ENCODE peak calls at places on chromosomes 1 and 21, in four cellular contexts. One of them, this sample, is unnamed. For H3K36me3, the result is how much of the 10 kb centered on the place peaks cover.

GRCh38 chr21:36698160-36699025 is 522 bp upstream of the SIM2 start:
- DNase-seq in ovary: no peak
- DNase-seq in uterus: no peak
- DNase-seq in stomach: peak
- DNase-seq in this sample: no peak

GRCh38 chr1:183841550-183841949 is 36.6 kb downstream of the RGL1 start:
- DNase-seq in uterus: no peak
- DNase-seq in ovary: no peak
- DNase-seq in stomach: no peak
- DNase-seq in this sample: no peak

GRCh38 chr1:20724364-20725188 is 6.8 kb upstream of the KIF17 start:
- DNase-seq in uterus: peak
- DNase-seq in ovary: peak
- DNase-seq in stomach: no peak
- DNase-seq in this sample: peak

GRCh38 chr1:21064057-21064456 is 112.6 kb downstream of the EIF4G3 start:
- DNase-seq in ovary: no peak
- DNase-seq in uterus: no peak
- DNase-seq in stomach: no peak
- DNase-seq in this sample: no peak

GRCh38 chr21:38806942-38807284 is 1.2 kb downstream of the ETS2 start:
- DNase-seq in ovary: no peak
- DNase-seq in uterus: no peak
- DNase-seq in stomach: no peak
- DNase-seq in this sample: no peak

GRCh38 chr1:14740016-14740415 is 141.5 kb downstream of the KAZN start:
- DNase-seq in uterus: no peak
- DNase-seq in ovary: no peak
- DNase-seq in stomach: no peak
- DNase-seq in this sample: no peak

GRCh38 chr21:21051109-21052055 is 53.2 kb downstream of the NCAM2 start:
- DNase-seq in stomach: no peak
- DNase-seq in uterus: no peak
- DNase-seq in ovary: no peak
- DNase-seq in this sample: no peak

GRCh38 chr1:39142394-39143060 is 62.0 kb upstream of the MACF1 start:
- DNase-seq in stomach: peak
- DNase-seq in uterus: no peak
- DNase-seq in ovary: no peak
- DNase-seq in this sample: no peak

GRCh38 chr1:85406887-85407593 is 57.9 kb downstream of the DDAH1 start:
- DNase-seq in stomach: peak
- DNase-seq in uterus: peak
- DNase-seq in ovary: peak
- DNase-seq in this sample: no peak

GRCh38 chr1:227242811-227243682 is 75.2 kb downstream of the CDC42BPA start:
- DNase-seq in ovary: no peak
- DNase-seq in stomach: no peak
- DNase-seq in uterus: no peak
- DNase-seq in this sample: no peak

GRCh38 chr1:34166191-34167090 is 1.4 kb upstream of the CSMD2 start:
- DNase-seq in stomach: no peak
- DNase-seq in ovary: no peak
- DNase-seq in uterus: no peak
- DNase-seq in this sample: no peak

GRCh38 chr1:197761654-197762053 is 13.6 kb downstream of the DENND1B start:
- DNase-seq in stomach: no peak
- DNase-seq in ovary: no peak
- DNase-seq in uterus: no peak
- DNase-seq in this sample: no peak

GRCh38 chr21:45071396-45072165 is 2.8 kb upstream of the ADARB1 start:
- DNase-seq in uterus: no peak
- DNase-seq in ovary: no peak
- DNase-seq in stomach: no peak
- DNase-seq in this sample: no peak

GRCh38 chr1:234972411-234973191 is 156.0 kb downstream of the TOMM20 start:
- DNase-seq in stomach: no peak
- DNase-seq in uterus: peak
- DNase-seq in ovary: no peak
- DNase-seq in this sample: no peak

GRCh38 chr1:59360729-59361128 is 63.8 kb downstream of the FGGY start:
- DNase-seq in ovary: no peak
- DNase-seq in stomach: no peak
- DNase-seq in uterus: no peak
- DNase-seq in this sample: no peak
- H3K36me3 ChIP-seq in ovary: under half
- H3K36me3 ChIP-seq in stomach: under half
- H3K36me3 ChIP-seq in uterus: under half
- H3K36me3 ChIP-seq in this sample: under half

GRCh38 chr1:5821496-5822176 is 170.6 kb downstream of the NPHP4 start:
- DNase-seq in ovary: no peak
- DNase-seq in stomach: no peak
- DNase-seq in uterus: no peak
- DNase-seq in this sample: no peak

GRCh38 chr1:5820026-5820421 is 172.2 kb downstream of the NPHP4 start:
- DNase-seq in ovary: no peak
- DNase-seq in uterus: no peak
- DNase-seq in stomach: no peak
- DNase-seq in this sample: no peak

GRCh38 chr1:5819391-5820025 is 172.7 kb downstream of the NPHP4 start:
- DNase-seq in uterus: no peak
- DNase-seq in ovary: no peak
- DNase-seq in stomach: no peak
- DNase-seq in this sample: no peak

GRCh38 chr1:5815716-5816115 is 176.5 kb downstream of the NPHP4 start:
- DNase-seq in uterus: no peak
- DNase-seq in stomach: no peak
- DNase-seq in ovary: no peak
- DNase-seq in this sample: no peak

GRCh38 chr1:5818755-5819154 is 173.5 kb downstream of the NPHP4 start:
- DNase-seq in ovary: no peak
- DNase-seq in uterus: no peak
- DNase-seq in stomach: no peak
- DNase-seq in this sample: no peak
- H3K27ac ChIP-seq in ovary: no peak
- H3K27ac ChIP-seq in uterus: no peak
- H3K27ac ChIP-seq in stomach: no peak
- H3K27ac ChIP-seq in this sample: no peak

DNA sequence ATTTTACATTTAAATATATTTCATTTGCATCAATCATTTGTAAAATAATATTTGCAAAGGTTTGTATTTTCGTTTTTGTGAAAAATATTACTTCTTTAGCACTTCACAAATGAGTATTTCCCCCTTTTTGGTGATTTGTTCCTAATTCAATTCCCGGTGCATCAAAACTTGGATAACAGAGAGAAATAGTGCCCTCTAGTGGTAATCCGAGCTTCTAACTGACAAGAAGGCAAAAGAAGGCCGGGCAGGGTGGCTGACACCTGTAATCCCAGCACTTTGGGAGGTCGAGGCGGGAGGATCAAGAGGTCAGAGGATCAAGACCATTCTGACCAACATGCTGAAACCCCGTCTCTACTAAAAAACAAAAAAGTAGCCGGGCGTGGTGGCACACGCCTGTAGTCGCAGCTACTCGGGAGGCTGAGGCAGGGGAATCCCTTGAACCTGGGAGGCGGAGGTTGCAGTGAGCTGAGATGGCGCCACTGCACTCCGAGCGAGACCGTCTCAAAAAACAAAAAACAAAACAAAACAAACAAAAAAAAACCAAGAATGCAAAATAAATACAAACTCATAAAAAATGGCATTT is 137.7 kb downstream of the COL11A1 start:
- DNase-seq in ovary: no peak
- DNase-seq in stomach: no peak
- DNase-seq in uterus: no peak
- DNase-seq in this sample: no peak
- H3K36me3 ChIP-seq in ovary: under half
- H3K36me3 ChIP-seq in stomach: under half
- H3K36me3 ChIP-seq in uterus: under half
- H3K36me3 ChIP-seq in this sample: under half

GRCh38 chr1:8562222-8562621 is 244.3 kb downstream of the SLC45A1 start:
- DNase-seq in uterus: no peak
- DNase-seq in ovary: no peak
- DNase-seq in stomach: no peak
- DNase-seq in this sample: no peak

GRCh38 chr1:8563944-8564537 is 246.1 kb downstream of the SLC45A1 start:
- DNase-seq in stomach: no peak
- DNase-seq in ovary: no peak
- DNase-seq in uterus: no peak
- DNase-seq in this sample: no peak

GRCh38 chr1:8560611-8561544 is 243.0 kb downstream of the SLC45A1 start:
- DNase-seq in stomach: no peak
- DNase-seq in ovary: no peak
- DNase-seq in uterus: no peak
- DNase-seq in this sample: no peak

GRCh38 chr1:8565802-8566201 is 247.9 kb downstream of the SLC45A1 start:
- DNase-seq in uterus: no peak
- DNase-seq in stomach: no peak
- DNase-seq in ovary: no peak
- DNase-seq in this sample: no peak

GRCh38 chr1:8562881-8563865 is 245.3 kb downstream of the SLC45A1 start:
- DNase-seq in stomach: no peak
- DNase-seq in uterus: no peak
- DNase-seq in ovary: no peak
- DNase-seq in this sample: no peak
- H3K27ac ChIP-seq in stomach: no peak
- H3K27ac ChIP-seq in uterus: peak
- H3K27ac ChIP-seq in ovary: no peak
- H3K27ac ChIP-seq in this sample: peak

GRCh38 chr1:154598871-154599635 is 8.9 kb downstream of the ADAR start:
- DNase-seq in uterus: no peak
- DNase-seq in ovary: no peak
- DNase-seq in stomach: no peak
- DNase-seq in this sample: no peak
- H3K36me3 ChIP-seq in uterus: under half
- H3K36me3 ChIP-seq in ovary: under half
- H3K36me3 ChIP-seq in stomach: half or more
- H3K36me3 ChIP-seq in this sample: half or more